ENCODE peak calls at places on chromosome 20, in six cellular contexts. S is PC-3, A is mucosa of descending colon, K is IMR-90, L is brain microvascular endothelial cell, R is tibial nerve. C is an unnamed sample.

GRCh38 chr20:50636601-50637539 is 54.5 kb downstream of the RIPOR3 start:
- DNase-seq in S (no peak), A (no peak), K (peak), L (no peak), R (no peak), C (peak)

GRCh38 chr20:50142812-50143211 is 10.7 kb downstream of the PEDS1 start:
- DNase-seq in S (no peak), A (no peak), K (no peak), L (no peak), R (no peak), C (no peak)

GRCh38 chr20:10924628-10925266 is 250.9 kb upstream of the JAG1 start:
- DNase-seq in S (peak), A (no peak), K (peak), L (peak), R (no peak), C (peak)

GRCh38 chr20:47501117-47501482 is 587 bp upstream of the NCOA3 start:
- DNase-seq in S (peak), A (no peak), K (peak), L (no peak), R (no peak), C (peak)

GRCh38 chr20:32611286-32611685 is 26.2 kb upstream of the NOL4L start:
- DNase-seq in S (no peak), A (no peak), K (no peak), L (no peak), R (no peak), C (no peak)

GRCh38 chr20:23445596-23446217 is 6.2 kb downstream of the CSTL1 start:
- DNase-seq in S (peak), A (no peak), K (peak), L (peak), R (no peak), C (peak)

GRCh38 chr20:32004963-32005362 is 5.3 kb upstream of the CCM2L start:
- DNase-seq in S (peak), A (no peak), K (peak), L (no peak), R (no peak), C (peak)

GRCh38 chr20:46284028-46284427 is 24.3 kb downstream of the CDH22 start:
- DNase-seq in S (no peak), A (no peak), K (no peak), L (no peak), R (no peak), C (no peak)

GRCh38 chr20:34122274-34122980 is 10.4 kb upstream of the EIF2S2 start:
- DNase-seq in S (no peak), A (no peak), K (no peak), L (no peak), R (no peak), C (no peak)

GRCh38 chr20:57652865-57653545 is 32.8 kb upstream of the ZBP1 start:
- DNase-seq in S (no peak), A (no peak), K (no peak), L (no peak), R (peak), C (no peak)

GRCh38 chr20:2806351-2806701 is 5.9 kb upstream of the CPXM1 start:
- DNase-seq in S (no peak), A (no peak), K (no peak), L (no peak), R (no peak), C (no peak)

GRCh38 chr20:19115581-19115980 is 96.9 kb upstream of the SLC24A3 start:
- DNase-seq in S (no peak), A (no peak), K (no peak), L (no peak), R (no peak), C (no peak)

GRCh38 chr20:22385602-22386299 is 198.6 kb downstream of the FOXA2 start:
- DNase-seq in S (peak), A (no peak), K (no peak), L (no peak), R (no peak), C (peak)

GRCh38 chr20:15895126-15895525 is 678.1 kb downstream of the KIF16B start:
- DNase-seq in S (no peak), A (no peak), K (no peak), L (no peak), R (no peak), C (no peak)

GRCh38 chr20:61067221-61067620 is 184.8 kb upstream of the CDH4 start:
- DNase-seq in S (no peak), A (no peak), K (no peak), L (no peak), R (no peak), C (no peak)

GRCh38 chr20:52937701-52938100 is 34.5 kb upstream of the TSHZ2 start:
- DNase-seq in S (no peak), A (no peak), K (no peak), L (no peak), R (no peak), C (peak)
- TF ChIP-seq CTCF in S (peak), A (no peak), K (no peak), L (no peak), R (no peak), C (no peak)

GRCh38 chr20:35954200-35954906 is at the start of gene SCAND1:
- DNase-seq in S (peak), A (peak), K (peak), L (peak), R (peak), C (peak)
- H3K4me3 ChIP-seq in S (peak), A (peak), K (peak), L (peak), R (peak), C (peak)

GRCh38 chr20:672975-673604 is 2.5 kb downstream of the SCRT2 start:
- DNase-seq in S (peak), A (no peak), K (no peak), L (no peak), R (no peak), C (no peak)
- TF ChIP-seq CTCF in S (peak), A (no peak), K (peak), L (peak), R (no peak), C (peak)

DNA sequence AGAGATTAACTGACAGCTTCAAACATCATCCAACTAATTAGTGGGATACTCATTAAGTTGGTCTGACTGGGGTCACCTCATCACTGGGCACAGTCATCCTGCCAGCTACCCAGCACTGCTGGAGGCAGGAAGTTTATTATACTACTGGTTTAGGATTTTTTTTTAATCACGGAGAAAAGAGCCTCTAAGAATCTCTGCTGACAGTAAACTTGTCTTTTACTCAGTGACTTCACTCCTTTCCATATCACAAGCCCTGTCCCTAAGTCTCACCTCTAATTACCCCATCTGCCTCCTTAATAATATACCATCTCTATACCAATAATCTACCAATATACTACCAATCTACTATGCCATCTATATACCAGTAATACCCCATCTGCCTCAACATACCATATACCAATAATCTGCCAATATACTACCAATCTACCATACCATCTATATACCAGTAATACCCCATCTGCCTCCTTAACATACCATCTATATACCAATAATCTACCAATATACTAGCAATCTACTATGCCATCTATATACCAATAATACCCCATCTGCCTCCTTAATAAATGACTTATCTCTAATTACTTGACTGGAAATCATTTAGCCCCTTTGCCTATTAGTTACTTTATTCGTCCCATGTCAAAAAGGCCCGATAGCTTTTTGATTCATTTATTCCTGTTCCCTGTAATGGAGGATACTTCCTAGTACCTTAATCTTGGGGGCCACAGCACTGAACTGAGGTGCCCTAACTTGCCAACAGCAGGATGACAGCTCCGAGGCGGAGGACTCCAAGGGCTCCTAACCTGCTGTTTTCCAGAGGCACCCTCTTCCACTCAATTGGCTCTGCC is 5.0 kb downstream of the ATP5F1E start:
- DNase-seq in S (no peak), A (no peak), K (no peak), L (no peak), R (no peak), C (no peak)
- H3K4me3 ChIP-seq in S (no peak), A (no peak), K (no peak), L (peak), R (no peak), C (no peak)

GRCh38 chr20:63177785-63178444 is 38.0 kb downstream of the YTHDF1 start:
- DNase-seq in S (no peak), A (no peak), K (no peak), L (no peak), R (no peak), C (peak)

GRCh38 chr20:63178445-63178818 is 37.5 kb downstream of the YTHDF1 start:
- DNase-seq in S (no peak), A (no peak), K (no peak), L (no peak), R (no peak), C (no peak)

GRCh38 chr20:63176035-63176434 is 39.9 kb downstream of the YTHDF1 start:
- DNase-seq in S (no peak), A (no peak), K (no peak), L (no peak), R (no peak), C (peak)

GRCh38 chr20:63176448-63177133 is 39.3 kb downstream of the YTHDF1 start:
- DNase-seq in S (no peak), A (no peak), K (no peak), L (no peak), R (no peak), C (no peak)

GRCh38 chr20:63177134-63177784 is 38.7 kb downstream of the YTHDF1 start:
- DNase-seq in S (no peak), A (no peak), K (no peak), L (no peak), R (no peak), C (no peak)
- TF ChIP-seq CTCF in S (no peak), A (no peak), K (no peak), L (no peak), R (no peak), C (no peak)

GRCh38 chr20:37390503-37390890 is 44.6 kb downstream of the SRC start:
- DNase-seq in S (no peak), A (no peak), K (no peak), L (no peak), R (no peak), C (no peak)

GRCh38 chr20:37389241-37389747 is 43.4 kb downstream of the SRC start:
- DNase-seq in S (no peak), A (no peak), K (no peak), L (no peak), R (no peak), C (no peak)

GRCh38 chr20:37389844-37390275 is 43.9 kb downstream of the SRC start:
- DNase-seq in S (no peak), A (no peak), K (no peak), L (no peak), R (no peak), C (no peak)

GRCh38 chr20:37392441-37393195 is 46.7 kb downstream of the SRC start:
- DNase-seq in S (peak), A (peak), K (no peak), L (no peak), R (no peak), C (peak)

DNA sequence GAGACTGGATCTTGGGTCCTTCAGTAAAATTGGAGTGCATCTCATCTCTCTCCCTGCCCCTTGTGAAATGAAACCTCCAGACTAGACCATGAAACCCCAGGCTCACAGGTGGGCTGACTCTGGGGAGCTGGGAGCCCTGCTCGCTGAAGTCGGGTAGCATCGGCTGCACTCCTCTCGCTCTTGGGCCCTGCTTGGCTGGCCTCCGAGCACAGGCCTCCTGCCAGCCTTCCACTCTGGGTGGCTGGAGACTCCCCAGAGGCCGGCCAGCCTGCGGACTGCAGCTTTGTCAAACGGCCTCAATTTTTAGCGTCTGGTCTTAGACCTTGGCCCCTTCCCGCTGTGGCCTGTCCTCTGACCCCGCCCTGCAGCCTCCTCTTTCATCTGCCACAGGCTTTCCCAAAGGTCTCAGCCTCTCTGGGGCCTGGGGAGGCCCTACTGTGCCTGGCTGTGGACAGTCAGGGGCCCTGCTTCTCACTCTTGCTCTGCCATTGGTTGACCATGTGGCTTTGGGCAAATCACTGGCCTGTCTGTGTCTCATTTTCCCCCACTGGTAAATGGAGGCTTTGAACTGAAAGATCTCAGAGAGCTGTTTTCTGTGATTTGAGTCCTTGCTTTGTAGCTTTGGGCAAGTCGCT is 45.1 kb downstream of the SRC start:
- DNase-seq in S (no peak), A (no peak), K (no peak), L (no peak), R (no peak), C (no peak)
- H3K4me3 ChIP-seq in S (no peak), A (no peak), K (no peak), L (no peak), R (no peak), C (no peak)